ENCODE peak calls at places on chromosomes 1 and 21, in ten cellular contexts. G, J, X, Q, N, E, F, H, O and M are unnamed samples.

GRCh38 chr1:16148329-16149092 is 7.4 kb downstream of the EPHA2 start:
- DNase-seq in F (no peak), J (no peak), Q (no peak), O (no peak), E (no peak), H (no peak), G (no peak), X (no peak), N (no peak), M (no peak)

GRCh38 chr1:82491301-82491986 is 690.7 kb downstream of the ADGRL2 start:
- DNase-seq in N (no peak), J (no peak), O (no peak), X (no peak), F (no peak), E (no peak), Q (no peak), G (no peak), H (no peak), M (no peak)

GRCh38 chr1:16146888-16147614 is 8.8 kb downstream of the EPHA2 start:
- DNase-seq in E (no peak), Q (no peak), F (no peak), G (peak), J (no peak), H (no peak), X (no peak), N (no peak), O (no peak), M (no peak)

GRCh38 chr1:54337928-54338327 is 68.3 kb downstream of the SSBP3 start:
- DNase-seq in N (no peak), X (no peak), E (no peak), Q (no peak), O (no peak), G (peak), J (no peak), H (no peak), F (no peak), M (no peak)

GRCh38 chr1:228270032-228270431 is 62.2 kb downstream of the OBSCN start:
- DNase-seq in O (no peak), N (no peak), E (no peak), F (peak), J (no peak), G (peak), Q (no peak), H (no peak), X (no peak), M (no peak)

GRCh38 chr1:15850450-15851079 is 3.1 kb downstream of the SPEN start:
- DNase-seq in N (no peak), O (no peak), Q (no peak), E (no peak), X (no peak), G (peak), H (no peak), J (no peak), F (no peak), M (no peak)

GRCh38 chr1:87950369-87950768 is 621.7 kb downstream of the LMO4 start:
- DNase-seq in N (no peak), X (no peak), J (no peak), E (no peak), O (no peak), G (peak), Q (no peak), H (no peak), F (no peak), M (no peak)

GRCh38 chr21:33035147-33035546 is 9.4 kb downstream of the OLIG2 start:
- DNase-seq in O (no peak), E (no peak), Q (no peak), H (no peak), F (no peak), N (no peak), X (no peak), J (no peak), G (no peak), M (no peak)

GRCh38 chr1:5617179-5618015 is 374.8 kb downstream of the NPHP4 start:
- DNase-seq in G (no peak), H (peak), E (peak), Q (peak), O (no peak), X (no peak), N (no peak), J (peak), F (no peak), M (no peak)

GRCh38 chr1:247378334-247379073 is 37.5 kb upstream of the NLRP3 start:
- DNase-seq in J (no peak), O (no peak), H (peak), E (no peak), Q (no peak), G (no peak), N (no peak), F (no peak), X (no peak), M (no peak)

GRCh38 chr1:92538048-92538412 is 51.3 kb upstream of the GFI1 start:
- DNase-seq in F (no peak), H (no peak), O (no peak), X (no peak), E (no peak), N (peak), G (peak), Q (no peak), J (no peak), M (no peak)

GRCh38 chr1:58986996-58987767 is 203.3 kb upstream of the JUN start:
- DNase-seq in J (no peak), G (no peak), F (no peak), H (no peak), Q (no peak), O (no peak), N (no peak), X (no peak), E (no peak), M (no peak)

GRCh38 chr21:46420241-46421190 is 38.2 kb upstream of the DIP2A start:
- DNase-seq in N (no peak), F (no peak), O (no peak), G (no peak), H (no peak), E (no peak), J (no peak), Q (no peak), X (no peak), M (no peak)

GRCh38 chr1:223827193-223827663 is 18.5 kb downstream of the TP53BP2 start:
- DNase-seq in X (no peak), O (no peak), E (no peak), Q (no peak), F (no peak), H (no peak), G (peak), N (no peak), J (no peak), M (no peak)

GRCh38 chr1:205480349-205481278 is 23.9 kb upstream of the CDK18 start:
- DNase-seq in F (no peak), Q (no peak), O (no peak), E (no peak), G (no peak), J (no peak), N (no peak), X (no peak), H (peak), M (no peak)

GRCh38 chr1:111602302-111602701 is 17.3 kb upstream of the RAP1A start:
- DNase-seq in O (no peak), X (no peak), G (no peak), E (no peak), H (no peak), J (no peak), Q (no peak), N (no peak), F (no peak), M (no peak)

GRCh38 chr1:51799372-51799771 is 79.2 kb downstream of the NRDC start:
- DNase-seq in H (no peak), J (no peak), E (no peak), G (no peak), Q (no peak), O (no peak), N (no peak), F (no peak), X (no peak), M (no peak)

GRCh38 chr1:29271724-29272123 is 35.4 kb downstream of the PTPRU start:
- DNase-seq in H (no peak), N (no peak), F (peak), Q (peak), X (peak), O (peak), J (peak), E (no peak), G (peak), M (peak)

GRCh38 chr1:95547000-95547399 is 313.0 kb downstream of the RWDD3 start:
- DNase-seq in Q (no peak), F (no peak), H (no peak), O (no peak), G (no peak), N (no peak), X (no peak), E (no peak), J (no peak), M (no peak)

GRCh38 chr1:40653851-40654537 is 11.5 kb downstream of the RIMS3 start:
- DNase-seq in X (no peak), F (no peak), O (no peak), H (peak), G (no peak), N (no peak), Q (no peak), J (no peak), E (no peak), M (no peak)

GRCh38 chr1:198656500-198656932 is 17.7 kb downstream of the PTPRC start:
- DNase-seq in X (peak), F (peak), H (no peak), O (no peak), E (no peak), Q (no peak), G (no peak), N (no peak), J (no peak), M (peak)

GRCh38 chr1:73452522-73452921 is 745.5 kb downstream of the LRRIQ3 start:
- DNase-seq in O (no peak), Q (no peak), G (no peak), X (no peak), N (no peak), J (no peak), E (no peak), F (no peak), H (no peak), M (no peak)

GRCh38 chr1:23100074-23100748 is 68.4 kb downstream of the LUZP1 start:
- DNase-seq in G (peak), F (peak), H (no peak), O (no peak), J (no peak), X (no peak), E (no peak), N (no peak), Q (no peak), M (peak)

GRCh38 chr21:46667191-46667734 is 31.8 kb downstream of the PRMT2 start:
- DNase-seq in N (peak), H (peak), F (no peak), Q (no peak), E (no peak), O (no peak), J (no peak), X (no peak), G (peak), M (no peak)

GRCh38 chr1:56199060-56199459 is 380.3 kb downstream of the PLPP3 start:
- DNase-seq in O (no peak), E (no peak), H (no peak), G (no peak), F (no peak), N (no peak), J (no peak), X (no peak), Q (no peak), M (no peak)

GRCh38 chr1:96538001-96538649 is 183.5 kb upstream of the PTBP2 start:
- DNase-seq in J (no peak), H (no peak), X (peak), N (no peak), Q (no peak), F (no peak), E (no peak), G (peak), O (no peak), M (no peak)

GRCh38 chr1:33347650-33347992 is 26.7 kb upstream of the A3GALT2 start:
- DNase-seq in Q (no peak), N (no peak), X (peak), E (no peak), F (no peak), G (peak), H (no peak), J (no peak), O (no peak), M (no peak)

GRCh38 chr1:230195199-230195598 is 128.2 kb downstream of the GALNT2 start:
- DNase-seq in O (no peak), H (no peak), F (peak), G (no peak), Q (no peak), J (no peak), E (peak), N (no peak), X (no peak), M (no peak)

GRCh38 chr1:23796466-23797271 is 3.9 kb downstream of the GALE start:
- DNase-seq in J (no peak), X (peak), E (no peak), O (no peak), H (no peak), G (no peak), F (peak), N (no peak), Q (no peak), M (peak)

GRCh38 chr1:62500210-62500609 is 63.4 kb downstream of the USP1 start:
- DNase-seq in X (no peak), F (no peak), H (no peak), J (no peak), G (no peak), O (no peak), E (no peak), Q (no peak), N (no peak), M (no peak)

GRCh38 chr1:37795340-37796110 is 1.9 kb downstream of the MANEAL start:
- DNase-seq in Q (no peak), G (peak), J (no peak), N (peak), H (peak), X (peak), E (no peak), O (peak), F (peak), M (no peak)

GRCh38 chr1:2563205-2563604 is 7.0 kb downstream of the TNFRSF14 start:
- DNase-seq in O (no peak), J (no peak), G (no peak), Q (no peak), H (peak), N (no peak), E (no peak), X (no peak), F (no peak), M (no peak)

DNA sequence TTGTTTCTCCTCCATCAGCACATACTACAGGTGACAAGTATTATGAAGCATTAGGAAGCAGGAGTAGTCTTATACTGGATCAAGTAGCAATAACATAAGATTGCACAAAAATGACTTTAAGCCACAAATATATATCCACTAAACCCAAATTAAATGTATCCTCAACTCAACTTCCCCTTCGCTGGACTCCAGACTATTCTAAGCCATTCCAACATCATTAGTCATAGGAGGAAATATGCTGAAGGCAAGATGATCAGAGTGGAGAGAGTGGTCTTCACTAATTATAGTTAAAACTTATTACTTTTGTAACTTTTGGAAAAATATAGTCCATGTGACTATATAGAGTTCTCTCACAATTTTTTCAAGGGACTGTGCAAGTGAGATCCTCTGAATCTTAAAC is 390.7 kb upstream of the ZP4 start:
- DNase-seq in F (no peak), Q (no peak), O (no peak), G (no peak), N (no peak), H (no peak), J (no peak), E (no peak), X (no peak), M (no peak)
- TF ChIP-seq POLR2AphosphoS5 in F (no peak), Q (no peak), O (no peak), G (no peak), N (no peak), H (no peak), J (no peak), E (no peak), X (no peak), M (no peak)

GRCh38 chr1:25742316-25742715 is 57.7 kb upstream of the SELENON start:
- DNase-seq in N (no peak), X (no peak), J (no peak), G (no peak), Q (no peak), F (no peak), H (no peak), E (no peak), O (no peak), M (no peak)

GRCh38 chr1:25744636-25745425 is 55.2 kb upstream of the SELENON start:
- DNase-seq in F (no peak), G (no peak), X (no peak), J (no peak), Q (no peak), N (no peak), O (no peak), H (no peak), E (no peak), M (no peak)

GRCh38 chr1:25746299-25747045 is 53.5 kb upstream of the SELENON start:
- DNase-seq in O (no peak), X (no peak), J (no peak), N (no peak), G (no peak), Q (no peak), E (no peak), F (no peak), H (no peak), M (no peak)

GRCh38 chr1:25743164-25744139 is 56.5 kb upstream of the SELENON start:
- DNase-seq in H (peak), O (no peak), X (peak), J (no peak), E (peak), F (peak), Q (peak), G (peak), N (no peak), M (peak)

DNA sequence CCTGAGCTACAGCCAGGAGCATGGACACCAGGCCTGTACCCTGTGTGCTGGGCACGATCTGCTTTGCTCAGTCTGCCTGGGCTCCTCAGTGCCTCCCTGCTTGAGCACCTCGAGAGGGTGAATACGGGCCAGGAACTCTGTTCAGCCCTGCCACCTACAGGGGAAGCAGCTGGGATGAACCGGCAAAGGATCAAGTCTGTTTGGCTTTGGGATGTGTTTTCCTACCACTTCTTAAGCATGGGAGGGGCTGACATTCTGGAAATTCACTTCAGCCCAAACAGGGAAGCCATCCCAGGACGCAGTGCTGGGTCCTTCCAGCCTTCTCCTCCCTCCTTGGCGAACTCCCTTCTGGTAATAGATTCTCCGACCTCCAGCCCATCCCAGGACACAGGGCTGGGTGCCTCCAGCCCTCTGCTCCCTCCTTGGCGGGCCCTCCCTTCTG is 55.8 kb upstream of the SELENON start:
- DNase-seq in X (peak), G (peak), O (peak), N (no peak), Q (no peak), F (peak), J (no peak), E (peak), H (no peak), M (peak)
- TF ChIP-seq POLR2A in X (no peak), G (no peak), O (no peak), N (no peak), Q (no peak), F (no peak), J (no peak), E (no peak), H (no peak), M (no peak)

DNA sequence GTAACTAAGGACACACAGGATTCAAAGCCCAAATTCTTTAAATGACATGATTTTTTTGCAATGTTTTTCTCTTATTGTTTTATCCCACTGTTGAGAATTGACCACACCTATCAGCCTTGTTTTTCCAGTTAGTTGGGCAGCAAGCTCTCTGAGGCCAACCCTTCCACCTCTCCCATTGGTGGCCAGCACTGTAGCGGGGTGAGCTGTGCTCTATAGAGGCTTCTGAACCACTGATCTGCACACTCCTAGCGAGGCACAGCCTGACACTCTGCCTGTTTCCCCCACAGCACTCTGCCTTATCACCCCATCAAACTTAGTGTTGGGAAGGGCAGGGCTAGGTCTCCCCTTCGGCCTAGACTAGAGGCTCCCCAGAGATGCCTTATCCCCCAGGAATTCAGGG is 19.5 kb downstream of the AHDC1 start:
- DNase-seq in G (no peak), X (no peak), Q (no peak), F (no peak), N (no peak), J (no peak), H (no peak), E (no peak), O (no peak), M (no peak)
- TF ChIP-seq POLR2AphosphoS5 in G (no peak), X (no peak), Q (no peak), F (no peak), N (no peak), J (no peak), H (no peak), E (no peak), O (no peak), M (no peak)

GRCh38 chr1:17438977-17439249 is 564 bp downstream of the RCC2 start:
- DNase-seq in E (no peak), F (no peak), G (no peak), Q (no peak), N (no peak), O (no peak), J (no peak), X (no peak), H (peak), M (no peak)

GRCh38 chr1:17439250-17440073 is at the start of gene RCC2:
- DNase-seq in E (no peak), O (no peak), F (peak), J (no peak), G (peak), N (peak), H (peak), Q (no peak), X (peak), M (peak)

GRCh38 chr1:17441265-17441992 is 2.0 kb upstream of the RCC2 start:
- DNase-seq in F (no peak), O (no peak), E (no peak), H (no peak), N (no peak), X (no peak), J (no peak), G (no peak), Q (no peak), M (no peak)

GRCh38 chr1:17440827-17441168 is 1.3 kb upstream of the RCC2 start:
- DNase-seq in H (no peak), N (no peak), O (no peak), F (no peak), X (no peak), Q (no peak), E (no peak), J (no peak), G (no peak), M (no peak)

DNA sequence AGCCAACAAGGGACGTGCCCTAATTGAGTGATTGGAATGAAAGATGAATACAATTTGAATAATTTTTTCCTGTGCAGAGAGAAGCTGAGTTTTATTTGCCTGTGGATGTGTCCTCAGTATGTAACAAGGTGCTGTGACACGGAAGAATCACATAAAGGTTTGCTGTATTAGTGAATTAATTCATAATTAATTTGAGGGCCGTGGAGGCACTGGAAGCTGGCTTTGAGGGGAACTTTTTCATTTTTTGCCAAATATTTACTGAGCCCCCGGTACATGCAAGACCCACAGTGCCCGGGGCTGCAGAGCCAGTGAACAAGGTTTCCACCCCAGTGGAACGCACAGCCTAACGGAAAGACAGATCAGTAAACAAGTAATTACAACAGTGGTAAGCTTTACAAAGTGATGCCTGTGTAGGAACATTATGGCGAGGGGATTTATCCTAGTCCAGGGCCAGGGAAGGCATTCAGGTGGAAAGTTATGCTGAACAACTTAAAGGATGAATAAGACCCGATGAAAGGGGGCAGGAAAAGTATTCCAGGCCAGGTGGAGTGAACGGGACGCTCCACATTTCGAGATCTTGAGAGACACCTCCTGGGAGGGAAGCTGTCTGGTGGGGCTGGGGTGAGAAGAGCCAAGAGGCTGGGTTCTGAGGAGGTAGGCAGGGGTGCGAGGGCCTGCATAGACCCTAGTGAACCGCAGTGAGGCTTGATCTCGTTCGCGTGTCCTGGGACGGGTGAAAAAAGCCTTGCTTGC is 773 bp upstream of the RCC2 start:
- DNase-seq in E (no peak), J (no peak), F (no peak), X (no peak), G (no peak), O (no peak), Q (no peak), N (no peak), H (no peak), M (no peak)
- TF ChIP-seq POLR2A in E (no peak), J (no peak), F (no peak), X (no peak), G (no peak), O (no peak), Q (no peak), N (no peak), H (no peak), M (no peak)

GRCh38 chr21:45388011-45388521 is 16.9 kb upstream of the COL18A1 start:
- DNase-seq in J (no peak), Q (no peak), X (no peak), H (peak), F (no peak), E (no peak), G (no peak), O (no peak), N (no peak), M (no peak)
- TF ChIP-seq POLR2AphosphoS5 in J (no peak), Q (no peak), X (no peak), H (no peak), F (no peak), E (no peak), G (no peak), O (no peak), N (no peak), M (no peak)

GRCh38 chr1:160284782-160285344 is at the start of gene PEX19:
- DNase-seq in E (peak), G (peak), X (peak), Q (peak), O (peak), F (peak), J (peak), H (peak), N (peak), M (peak)
- TF ChIP-seq POLR2A in E (peak), G (peak), X (peak), Q (peak), O (peak), F (no peak), J (peak), H (peak), N (peak), M (peak)